ENCODE peak calls at places on chromosomes 2 and 18, in six cellular contexts. F is lower leg skin, T is DMS53, C is HS-27A, B is H54, J is AG08396. W is an unnamed sample.

GRCh38 chr2:114724513-114724912 is 282.1 kb downstream of the DPP10 start:
- DNase-seq in F (no peak), T (no peak), C (no peak), B (no peak), J (no peak), W (peak)

GRCh38 chr2:7083580-7084509 is 166.6 kb downstream of the RNF144A start:
- DNase-seq in F (no peak), T (peak), C (no peak), B (no peak), J (peak), W (peak)

GRCh38 chr2:88669371-88670214 is 21.9 kb upstream of the RPIA start:
- DNase-seq in F (no peak), T (peak), C (no peak), B (no peak), J (peak), W (peak)

GRCh38 chr18:28040720-28041119 is 136.2 kb downstream of the CDH2 start:
- DNase-seq in F (no peak), T (no peak), C (no peak), B (no peak), J (no peak), W (no peak)

GRCh38 chr2:119879502-119879901 is 119.8 kb downstream of the PTPN4 start:
- DNase-seq in F (no peak), T (no peak), C (no peak), B (no peak), J (no peak), W (no peak)

GRCh38 chr2:114545052-114545451 is 102.6 kb downstream of the DPP10 start:
- DNase-seq in F (no peak), T (no peak), C (no peak), B (no peak), J (no peak), W (no peak)

GRCh38 chr2:181174880-181175590 is 194.6 kb downstream of the UBE2E3 start:
- DNase-seq in F (no peak), T (no peak), C (no peak), B (no peak), J (no peak), W (no peak)

GRCh38 chr2:65320042-65320711 is 92.5 kb downstream of the ACTR2 start:
- DNase-seq in F (no peak), T (peak), C (peak), B (peak), J (peak), W (peak)

GRCh38 chr18:31511098-31511497 is 13.1 kb downstream of the DSG2 start:
- DNase-seq in F (no peak), T (no peak), C (no peak), B (no peak), J (no peak), W (no peak)

GRCh38 chr2:3523551-3524041 is 4.3 kb upstream of the ADI1 start:
- DNase-seq in F (no peak), T (no peak), C (no peak), B (peak), J (peak), W (peak)

GRCh38 chr18:8732442-8733360 is 27.3 kb downstream of the MTCL1 start:
- DNase-seq in F (no peak), T (no peak), C (no peak), B (no peak), J (no peak), W (no peak)

W was measured in hepatocyte.